ENCODE peak calls at places on chromosomes 4 and X, in ten cellular contexts. A, Z, E, J, V, N, M, T, F and Y are unnamed samples.

GRCh38 chr4:148192526-148192925 is 249.7 kb downstream of the NR3C2 start:
- DNase-seq in A (no peak), Z (peak; percentile 47), E (no peak), J (no peak), V (no peak), N (no peak), M (no peak), T (no peak), F (no peak), Y (no peak)

GRCh38 chr4:39591290-39591689 is 47.4 kb downstream of the SMIM14 start:
- DNase-seq in A (peak; percentile 14), Z (no peak), E (no peak), J (peak; percentile 2), V (peak; percentile 68), N (no peak), M (no peak), T (no peak), F (no peak), Y (no peak)

GRCh38 chrX:40182615-40183014 is 84.9 kb upstream of the BCOR start:
- DNase-seq in A (no peak), Z (no peak), E (no peak), J (no peak), V (no peak), N (no peak), M (no peak), T (no peak), F (no peak), Y (no peak)

GRCh38 chrX:1491851-1492349 is 39.2 kb upstream of the ASMTL start:
- DNase-seq in A (no peak), Z (no peak), E (peak; percentile 54), J (peak; percentile 16), V (peak; percentile 36), N (peak; percentile 86), M (peak; percentile 81), T (peak; percentile 1), F (peak; percentile 38), Y (peak; percentile 34)

GRCh38 chr4:186445040-186445439 is 110.3 kb downstream of the MTNR1A start:
- DNase-seq in A (no peak), Z (peak; percentile 45), E (no peak), J (no peak), V (no peak), N (no peak), M (no peak), T (no peak), F (no peak), Y (no peak)

GRCh38 chrX:54808109-54808604 is 612 bp downstream of the MAGED2 start:
- DNase-seq in A (peak; percentile 43), Z (peak; percentile 71), E (peak; percentile 63), J (peak; percentile 74), V (peak; percentile 23), N (peak; percentile 85), M (no peak), T (peak; percentile 22), F (peak; percentile 68), Y (peak; percentile 24)

GRCh38 chr4:83342476-83342875 is 7.8 kb upstream of the HPSE start:
- DNase-seq in A (no peak), Z (no peak), E (no peak), J (no peak), V (no peak), N (no peak), M (no peak), T (no peak), F (no peak), Y (no peak)

GRCh38 chrX:110002300-110003166 is at the start of gene TMEM164:
- DNase-seq in A (peak; percentile 88), Z (peak; percentile 89), E (peak; percentile 74), J (peak; percentile 82), V (peak; percentile 70), N (peak; percentile 94), M (peak; percentile 93), T (peak; percentile 68), F (peak; percentile 92), Y (no peak)

GRCh38 chr4:45640281-45640680 is 483.6 kb downstream of the GABRG1 start:
- DNase-seq in A (no peak), Z (no peak), E (no peak), J (no peak), V (no peak), N (no peak), M (no peak), T (no peak), F (no peak), Y (no peak)

GRCh38 chr4:138199568-138200235 is 42.4 kb downstream of the SLC7A11 start:
- DNase-seq in A (no peak), Z (peak; percentile 63), E (no peak), J (no peak), V (peak; percentile 87), N (no peak), M (no peak), T (peak; percentile 36), F (no peak), Y (no peak)